ENCODE peak calls at places on chromosomes 12 and 14, in four cellular contexts. M, F, G and R are unnamed samples.
A peak's percentile ranks its signal among the peaks of the same experiment; 100 is the strongest.

GRCh38 chr14:70921669-70922068 is 14.4 kb downstream of the PCNX1 start:
- DNase-seq in M (no peak), G (no peak), F (no peak), R (no peak)

GRCh38 chr12:121776190-121777098 is 17.0 kb downstream of the RHOF start:
- DNase-seq in M (peak; percentile 38), F (no peak), G (no peak), R (peak; percentile 56)

GRCh38 chr12:85642810-85643209 is 193.4 kb downstream of the RASSF9 start:
- DNase-seq in M (no peak), F (peak; percentile 22), G (peak; percentile 67), R (no peak)

GRCh38 chr14:22871962-22872832 is 657 bp downstream of the LRP10 start:
- DNase-seq in F (peak; percentile 84), M (peak; percentile 69), G (no peak), R (peak; percentile 80)

GRCh38 chr14:85439696-85440328 is 90.1 kb upstream of the FLRT2 start:
- DNase-seq in M (no peak), F (peak; percentile 92), G (peak; percentile 18), R (no peak)

GRCh38 chr12:76790564-76791552 is 26.9 kb downstream of the ZDHHC17 start:
- DNase-seq in G (no peak), F (peak; percentile 50), M (peak; percentile 18), R (peak; percentile 31)

GRCh38 chr14:57732886-57733285 is 133.0 kb downstream of the SLC35F4 start:
- DNase-seq in M (peak; percentile 49), F (no peak), G (no peak), R (no peak)

GRCh38 chr12:42086021-42086420 is 58.7 kb downstream of the GXYLT1 start:
- DNase-seq in G (no peak), M (no peak), F (no peak), R (no peak)